ENCODE peak calls at places on chromosome X, in ten cellular contexts. P, A, E, D, S, N, K, V, G and L are unnamed samples.

GRCh38 chrX:11787564-11787963 is 29.5 kb downstream of the MSL3 start:
- DNase-seq in P (no peak), A (peak), E (peak), D (peak), S (peak), N (peak), K (peak), V (peak), G (peak), L (peak)

GRCh38 chrX:119640621-119641020 is 34.4 kb upstream of the NKRF start:
- DNase-seq in P (no peak), A (no peak), E (no peak), D (no peak), S (no peak), N (no peak), K (no peak), V (no peak), G (no peak), L (no peak)

GRCh38 chrX:40130207-40130606 is 32.4 kb upstream of the BCOR start:
- DNase-seq in P (no peak), A (no peak), E (peak), D (no peak), S (no peak), N (no peak), K (no peak), V (no peak), G (no peak), L (peak)

GRCh38 chrX:95762716-95763115 is 921.9 kb upstream of the DIAPH2 start:
- DNase-seq in P (no peak), A (peak), E (peak), D (no peak), S (no peak), N (no peak), K (no peak), V (peak), G (no peak), L (no peak)

GRCh38 chrX:106220177-106220576 is 52.1 kb downstream of the PWWP3B start:
- DNase-seq in P (no peak), A (peak), E (no peak), D (no peak), S (no peak), N (no peak), K (no peak), V (no peak), G (peak), L (no peak)

GRCh38 chrX:21639775-21640174 is 18.4 kb downstream of the KLHL34 start:
- DNase-seq in P (no peak), A (no peak), E (no peak), D (no peak), S (no peak), N (no peak), K (no peak), V (no peak), G (no peak), L (no peak)

GRCh38 chrX:149711545-149712236 is at the start of gene MAGEA11:
- DNase-seq in P (no peak), A (no peak), E (no peak), D (no peak), S (no peak), N (no peak), K (no peak), V (no peak), G (no peak), L (no peak)

GRCh38 chrX:55135171-55135570 is 46.4 kb downstream of the PAGE2 start:
- DNase-seq in P (no peak), A (peak), E (peak), D (peak), S (peak), N (peak), K (peak), V (peak), G (peak), L (peak)

GRCh38 chrX:94695910-94696309 is 1021.9 kb downstream of the FAM133A start:
- DNase-seq in P (no peak), A (no peak), E (no peak), D (no peak), S (no peak), N (no peak), K (no peak), V (no peak), G (no peak), L (no peak)

GRCh38 chrX:108001218-108001814 is 19.1 kb upstream of the TEX13B start:
- DNase-seq in P (no peak), A (peak), E (peak), D (peak), S (peak), N (no peak), K (no peak), V (peak), G (peak), L (peak)

GRCh38 chrX:134600714-134601113 is 57.6 kb downstream of the PLAC1 start:
- DNase-seq in P (no peak), A (no peak), E (peak), D (peak), S (no peak), N (no peak), K (no peak), V (no peak), G (no peak), L (peak)

GRCh38 chrX:65586491-65586890 is 51.9 kb upstream of the LAS1L start:
- DNase-seq in P (no peak), A (no peak), E (peak), D (no peak), S (no peak), N (no peak), K (no peak), V (no peak), G (no peak), L (peak)

GRCh38 chrX:41245641-41246040 is 88.3 kb upstream of the DDX3X start:
- DNase-seq in P (no peak), A (no peak), E (no peak), D (no peak), S (no peak), N (no peak), K (no peak), V (no peak), G (no peak), L (peak)

GRCh38 chrX:94053575-94053974 is 379.6 kb downstream of the FAM133A start:
- DNase-seq in P (no peak), A (no peak), E (no peak), D (no peak), S (no peak), N (no peak), K (no peak), V (no peak), G (no peak), L (no peak)

GRCh38 chrX:36434521-36434920 is 515.0 kb downstream of the CFAP47 start:
- DNase-seq in P (no peak), A (no peak), E (no peak), D (no peak), S (no peak), N (no peak), K (no peak), V (no peak), G (no peak), L (no peak)

GRCh38 chrX:132609449-132609848 is 120.6 kb upstream of the MBNL3 start:
- DNase-seq in P (no peak), A (no peak), E (no peak), D (no peak), S (no peak), N (no peak), K (no peak), V (no peak), G (no peak), L (no peak)

GRCh38 chrX:43552166-43552565 is 103.9 kb upstream of the MAOA start:
- DNase-seq in P (no peak), A (no peak), E (no peak), D (no peak), S (no peak), N (no peak), K (no peak), V (no peak), G (no peak), L (no peak)

GRCh38 chrX:52346462-52347165 is 22.2 kb upstream of the XAGE2 start:
- DNase-seq in P (no peak), A (no peak), E (peak), D (no peak), S (no peak), N (no peak), K (no peak), V (no peak), G (no peak), L (no peak)

GRCh38 chrX:9938516-9938915 is 28.6 kb upstream of the CLDN34 start:
- DNase-seq in P (no peak), A (no peak), E (no peak), D (no peak), S (no peak), N (no peak), K (no peak), V (no peak), G (no peak), L (no peak)

GRCh38 chrX:69021095-69021494 is 144.2 kb downstream of the PJA1 start:
- DNase-seq in P (no peak), A (no peak), E (no peak), D (no peak), S (no peak), N (no peak), K (no peak), V (peak), G (no peak), L (no peak)

GRCh38 chrX:65528293-65528692 is 6.3 kb downstream of the LAS1L start:
- DNase-seq in P (no peak), A (no peak), E (no peak), D (no peak), S (no peak), N (no peak), K (no peak), V (no peak), G (no peak), L (no peak)

GRCh38 chrX:4830880-4831557 is 1117.6 kb upstream of the PRKX start:
- DNase-seq in P (no peak), A (no peak), E (no peak), D (no peak), S (no peak), N (no peak), K (no peak), V (no peak), G (no peak), L (no peak)

GRCh38 chrX:18701621-18702361 is 5.7 kb upstream of the PPEF1 start:
- DNase-seq in P (no peak), A (no peak), E (peak), D (no peak), S (no peak), N (peak), K (no peak), V (no peak), G (no peak), L (no peak)

GRCh38 chrX:39969099-39969825 is 128.5 kb downstream of the BCOR start:
- DNase-seq in P (no peak), A (peak), E (no peak), D (no peak), S (no peak), N (peak), K (no peak), V (peak), G (peak), L (no peak)

GRCh38 chrX:39627257-39627656 is 470.5 kb downstream of the BCOR start:
- DNase-seq in P (no peak), A (no peak), E (no peak), D (no peak), S (no peak), N (peak), K (no peak), V (no peak), G (no peak), L (no peak)

GRCh38 chrX:119726900-119727555 is 31.4 kb upstream of the SOWAHD start:
- DNase-seq in P (no peak), A (no peak), E (no peak), D (peak), S (peak), N (no peak), K (no peak), V (no peak), G (no peak), L (peak)

GRCh38 chrX:150569155-150569477 is 695 bp downstream of the MTM1 start:
- DNase-seq in P (peak), A (no peak), E (peak), D (peak), S (peak), N (peak), K (no peak), V (no peak), G (peak), L (peak)

GRCh38 chrX:123087326-123087725 is 96.8 kb upstream of the GRIA3 start:
- DNase-seq in P (no peak), A (no peak), E (peak), D (no peak), S (no peak), N (no peak), K (no peak), V (no peak), G (no peak), L (peak)

GRCh38 chrX:131734621-131735020 is 190.7 kb downstream of the OR13H1 start:
- DNase-seq in P (no peak), A (no peak), E (no peak), D (peak), S (no peak), N (peak), K (peak), V (no peak), G (no peak), L (no peak)

GRCh38 chrX:151393514-151393913 is 3.5 kb upstream of the VMA21 start:
- DNase-seq in P (no peak), A (no peak), E (no peak), D (peak), S (peak), N (no peak), K (no peak), V (peak), G (peak), L (no peak)

GRCh38 chrX:31224321-31225012 is 152.6 kb upstream of the FTHL17 start:
- DNase-seq in P (no peak), A (no peak), E (no peak), D (no peak), S (no peak), N (no peak), K (no peak), V (no peak), G (no peak), L (peak)

GRCh38 chrX:19005909-19006308 is 22.0 kb upstream of the PHKA2 start:
- DNase-seq in P (no peak), A (no peak), E (no peak), D (peak), S (no peak), N (no peak), K (no peak), V (no peak), G (peak), L (no peak)

GRCh38 chrX:155070038-155070437 is 898 bp downstream of the CMC4 start:
- DNase-seq in P (no peak), A (no peak), E (no peak), D (no peak), S (no peak), N (no peak), K (no peak), V (peak), G (peak), L (no peak)
- H3K4me3 ChIP-seq in P (no peak), A (peak), E (peak), D (peak), S (peak), N (no peak), K (peak), V (peak), G (peak), L (peak)

DNA sequence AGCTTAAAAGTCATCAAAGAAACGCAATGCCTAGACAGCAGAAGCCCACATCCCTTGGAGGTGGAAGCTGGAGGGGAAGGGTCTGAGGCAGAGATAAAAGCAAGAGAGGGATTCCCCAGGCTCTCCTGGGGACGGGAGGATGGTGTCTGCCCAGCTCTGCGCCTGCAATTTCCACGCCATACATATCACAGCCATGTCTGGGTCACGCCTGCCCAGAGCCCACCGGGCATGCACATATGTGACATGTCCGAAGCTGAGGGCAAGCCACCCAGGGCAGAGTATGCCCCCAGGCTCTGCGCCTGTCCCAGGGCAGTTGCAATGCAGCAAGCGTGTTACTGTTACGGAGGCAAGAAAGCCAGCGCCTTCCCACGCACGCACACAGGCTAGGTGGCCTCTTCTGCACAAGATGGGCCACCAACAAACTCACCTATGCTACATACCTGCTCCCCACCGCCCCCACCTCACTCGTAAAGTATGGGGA is 1.2 kb downstream of the FGF13 start:
- DNase-seq in P (peak), A (peak), E (no peak), D (no peak), S (no peak), N (no peak), K (peak), V (peak), G (no peak), L (no peak)
- H3K4me3 ChIP-seq in P (no peak), A (peak), E (no peak), D (no peak), S (no peak), N (no peak), K (peak), V (peak), G (no peak), L (peak)

GRCh38 chrX:142982679-142983078 is 43.0 kb upstream of the SPANXN4 start:
- DNase-seq in P (no peak), A (no peak), E (no peak), D (no peak), S (no peak), N (no peak), K (no peak), V (no peak), G (no peak), L (no peak)

GRCh38 chrX:142978130-142978684 is 47.5 kb upstream of the SPANXN4 start:
- DNase-seq in P (no peak), A (no peak), E (no peak), D (peak), S (no peak), N (no peak), K (no peak), V (no peak), G (no peak), L (no peak)

GRCh38 chrX:142977128-142977914 is 48.4 kb upstream of the SPANXN4 start:
- DNase-seq in P (no peak), A (no peak), E (no peak), D (peak), S (no peak), N (no peak), K (no peak), V (no peak), G (no peak), L (no peak)
- H3K4me3 ChIP-seq in P (no peak), A (no peak), E (no peak), D (peak), S (no peak), N (no peak), K (no peak), V (no peak), G (no peak), L (no peak)

GRCh38 chrX:70174754-70175153 is 2.5 kb upstream of the DGAT2L6 start:
- DNase-seq in P (no peak), A (no peak), E (peak), D (no peak), S (no peak), N (no peak), K (no peak), V (no peak), G (no peak), L (peak)
- H3K4me3 ChIP-seq in P (no peak), A (no peak), E (no peak), D (no peak), S (no peak), N (no peak), K (no peak), V (no peak), G (no peak), L (no peak)

DNA sequence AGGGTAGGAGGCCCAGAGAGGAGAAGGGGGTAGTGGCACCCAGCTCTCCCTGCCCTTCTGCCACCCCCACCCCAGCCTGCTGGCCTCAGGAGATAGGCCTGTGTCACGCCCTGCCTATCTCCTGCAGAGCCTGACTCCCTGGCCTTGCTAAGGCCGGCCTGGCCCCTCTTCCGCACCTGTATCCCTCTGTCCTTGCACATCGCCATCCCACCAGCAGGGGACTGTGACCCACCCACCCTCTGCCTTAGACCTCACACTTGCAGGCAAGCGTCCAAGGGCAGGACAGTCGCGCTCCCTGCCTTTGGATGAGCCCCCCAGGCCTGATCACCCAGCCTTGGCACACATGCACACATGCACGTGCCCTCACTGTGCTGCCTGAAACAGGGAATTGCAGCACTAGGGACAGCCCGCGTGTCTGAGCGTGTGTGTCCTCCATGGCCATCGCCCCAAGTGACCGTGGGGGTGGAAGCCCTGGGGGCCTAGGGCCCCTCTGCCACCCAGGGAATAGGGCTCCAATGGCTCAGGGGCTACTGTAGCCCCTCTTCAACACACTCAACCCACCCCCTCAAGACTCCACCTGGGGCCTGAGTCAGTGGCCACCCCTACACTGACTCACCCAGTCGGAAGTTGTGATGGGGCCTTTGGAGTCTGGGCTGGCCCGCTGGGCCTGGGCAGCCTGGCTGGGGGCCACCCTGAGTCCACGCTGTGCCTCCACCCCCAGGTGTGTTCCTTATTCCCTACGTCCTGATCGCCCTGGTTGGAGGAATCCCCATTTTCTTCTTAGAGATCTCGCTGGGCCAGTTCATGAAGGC is 2.1 kb downstream of the SLC6A8 start:
- DNase-seq in P (peak), A (no peak), E (peak), D (no peak), S (peak), N (peak), K (no peak), V (peak), G (no peak), L (no peak)
- H3K4me3 ChIP-seq in P (no peak), A (peak), E (peak), D (no peak), S (no peak), N (no peak), K (peak), V (peak), G (no peak), L (peak)